ENCODE peak calls at places on chromosomes 5 and 9, in six cellular contexts. P is neuronal stem cell, W is H9, X is IMR-90, Y is mesenchymal stem cell, U is H1. Q is an unnamed sample.

GRCh38 chr5:151315998-151316597 is 12.5 kb upstream of the SLC36A3 start:
- DNase-seq in P (peak; percentile 58), U (peak; percentile 85), X (peak; percentile 63), W (peak; percentile 64), Y (peak; percentile 61), Q (peak; percentile 62)

GRCh38 chr5:96893342-96893741 is 17.0 kb downstream of the ERAP2 start:
- DNase-seq in X (peak; percentile 90), P (no peak), W (no peak), U (no peak), Y (peak; percentile 81), Q (peak; percentile 73)

GRCh38 chr5:12269164-12269563 is 364.9 kb upstream of the CTNND2 start:
- DNase-seq in X (no peak), P (no peak), U (no peak), Y (no peak), W (no peak), Q (no peak)

GRCh38 chr5:67636091-67636490 is 439.5 kb upstream of the CD180 start:
- DNase-seq in W (no peak), U (no peak), X (no peak), Y (no peak), P (no peak), Q (no peak)

GRCh38 chr9:127816728-127817127 is 14.0 kb downstream of the FPGS start:
- DNase-seq in X (no peak), U (no peak), W (no peak), Y (no peak), P (no peak), Q (no peak)

GRCh38 chr5:33370135-33370472 is 70.7 kb upstream of the TARS1 start:
- DNase-seq in P (no peak), W (no peak), X (peak; percentile 99), U (no peak), Y (peak; percentile 82), Q (no peak)

GRCh38 chr5:10863763-10864383 is 102.8 kb upstream of the DAP start:
- DNase-seq in X (peak; percentile 36), Y (peak; percentile 46), W (peak; percentile 73), U (peak; percentile 94), P (peak; percentile 43), Q (peak; percentile 80)

GRCh38 chr5:140673187-140673976 is at the start of gene DND1:
- DNase-seq in U (peak; percentile 57), P (no peak), X (no peak), W (peak; percentile 46), Y (no peak), Q (no peak)

GRCh38 chr9:37056086-37056485 is 22.0 kb upstream of the PAX5 start:
- DNase-seq in Y (no peak), X (no peak), P (no peak), W (no peak), U (no peak), Q (no peak)

GRCh38 chr9:121316378-121316777 is 48.4 kb downstream of the GSN start:
- DNase-seq in W (no peak), X (no peak), U (no peak), P (no peak), Y (no peak), Q (no peak)

GRCh38 chr5:96702503-96703383 is 40.6 kb downstream of the CAST start:
- DNase-seq in Y (peak; percentile 97), X (peak; percentile 97), W (peak; percentile 74), U (peak; percentile 82), P (peak; percentile 70), Q (peak; percentile 89)

GRCh38 chr5:157109744-157110143 is 900 bp upstream of the HAVCR2 start:
- DNase-seq in X (no peak), P (no peak), Y (no peak), W (no peak), U (no peak), Q (no peak)

GRCh38 chr9:77808750-77809079 is 160.6 kb upstream of the GNA14 start:
- DNase-seq in U (no peak), Y (no peak), X (no peak), W (no peak), P (no peak), Q (no peak)

GRCh38 chr5:150137168-150137957 is 18.3 kb downstream of the PDGFRB start:
- DNase-seq in W (peak; percentile 77), X (peak; percentile 70), U (no peak), Y (peak; percentile 43), P (no peak), Q (peak; percentile 94)

GRCh38 chr5:150700600-150701377 is at the start of gene RBM22:
- DNase-seq in U (peak; percentile 94), W (peak; percentile 94), X (peak; percentile 83), P (peak; percentile 85), Y (peak; percentile 91), Q (peak; percentile 97)

GRCh38 chr9:133527444-133527920 is 2.7 kb upstream of the MYMK start:
- DNase-seq in P (no peak), Y (peak; percentile 50), W (no peak), U (no peak), X (no peak), Q (no peak)

GRCh38 chr5:34499001-34499734 is 157.0 kb upstream of the RAI14 start:
- DNase-seq in Y (peak; percentile 97), X (peak; percentile 90), U (no peak), P (no peak), W (no peak), Q (no peak)

GRCh38 chr5:44821164-44821563 is 12.4 kb downstream of the MRPS30 start:
- DNase-seq in U (no peak), Y (no peak), X (no peak), W (no peak), P (no peak), Q (no peak)

GRCh38 chr9:124285903-124286291 is 28.1 kb downstream of the NEK6 start:
- DNase-seq in W (no peak), P (no peak), X (peak; percentile 99), U (no peak), Y (peak; percentile 99), Q (no peak)

GRCh38 chr5:160477266-160477970 is 55.8 kb downstream of the PTTG1 start:
- DNase-seq in Y (no peak), U (no peak), W (no peak), X (no peak), P (no peak), Q (no peak)

GRCh38 chr5:160479220-160479619 is 57.6 kb downstream of the PTTG1 start:
- DNase-seq in P (no peak), W (no peak), U (no peak), Y (no peak), X (no peak), Q (no peak)

GRCh38 chr5:160472482-160472881 is 50.8 kb downstream of the PTTG1 start:
- DNase-seq in Y (no peak), W (no peak), P (no peak), U (no peak), X (no peak), Q (no peak)

GRCh38 chr5:160473736-160474483 is 52.3 kb downstream of the PTTG1 start:
- DNase-seq in X (no peak), U (no peak), P (no peak), W (no peak), Y (no peak), Q (no peak)

DNA sequence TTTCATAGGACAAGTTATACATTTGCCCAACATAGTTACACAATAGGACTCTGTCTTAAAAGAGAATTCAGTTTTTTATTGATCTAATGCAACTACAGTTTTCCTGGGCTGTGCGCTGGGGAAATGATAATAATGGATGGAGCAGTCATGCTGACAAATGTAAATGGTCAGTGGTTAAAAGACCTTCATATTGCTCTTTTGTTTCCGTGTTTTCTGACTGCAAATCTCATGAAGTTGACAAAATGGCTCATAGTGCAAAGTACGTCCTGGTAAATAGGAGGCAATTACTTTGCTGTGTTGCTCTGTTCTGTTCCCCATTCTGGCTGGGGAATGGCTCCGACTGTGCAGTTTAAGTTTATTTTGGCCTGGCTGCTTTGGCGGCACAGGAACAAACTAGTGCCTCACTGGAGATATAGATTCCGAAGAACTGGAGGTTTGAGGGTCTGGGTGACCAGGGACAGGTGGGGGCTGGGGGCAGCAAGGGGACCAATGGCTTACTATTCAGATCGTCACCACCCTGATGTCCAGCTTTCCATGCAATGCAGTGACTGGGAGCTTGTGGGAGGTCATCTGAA is 54.3 kb downstream of the PTTG1 start:
- DNase-seq in U (no peak), X (no peak), W (no peak), Y (no peak), P (no peak), Q (no peak)
- H2BK15ac ChIP-seq in U (no peak overlapping the region), X (no peak overlapping the region), W (no peak overlapping the region), Y (no peak overlapping the region), P (no peak overlapping the region), Q (no peak overlapping the region)

DNA sequence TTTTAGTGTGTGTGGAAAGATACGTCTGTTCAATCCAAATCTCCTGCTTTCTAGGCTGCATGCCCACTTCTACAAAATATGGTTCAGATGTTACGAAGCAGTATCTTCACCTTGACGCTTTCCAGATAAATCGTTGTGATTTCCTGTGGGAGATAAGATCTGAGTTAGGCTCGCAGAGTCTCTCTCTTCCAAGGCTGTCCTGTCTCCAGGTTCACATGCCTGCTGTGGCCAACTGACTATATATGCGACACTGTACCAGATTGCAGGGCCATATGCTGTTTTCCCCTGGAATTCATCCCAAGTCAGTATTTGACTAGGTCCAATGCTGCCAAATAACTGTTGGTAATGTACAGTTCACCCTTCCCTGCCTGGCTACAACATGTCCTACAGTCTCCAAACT is 47.9 kb downstream of the TMEM252 start:
- DNase-seq in Y (no peak), X (no peak), P (no peak), W (no peak), U (no peak), Q (peak; percentile 39)
- H2BK15ac ChIP-seq in Y (no peak overlapping the region), X (no peak overlapping the region), P (no peak overlapping the region), W (no peak overlapping the region), U (no peak overlapping the region), Q (no peak overlapping the region)

GRCh38 chr5:125186911-125187375 is 440.5 kb upstream of the ZNF608 start:
- DNase-seq in X (no peak), W (no peak), P (no peak), U (no peak), Y (no peak), Q (no peak)
- H2BK15ac ChIP-seq in X (no peak overlapping the region), W (no peak overlapping the region), P (no peak overlapping the region), U (no peak overlapping the region), Y (no peak overlapping the region), Q (no peak overlapping the region)

GRCh38 chr5:117872798-117873368 is 1115.5 kb downstream of the DTWD2 start:
- DNase-seq in Y (no peak), X (no peak), U (no peak), P (no peak), W (peak; percentile 25), Q (peak; percentile 39)
- H2BK15ac ChIP-seq in Y (no peak overlapping the region), X (no peak overlapping the region), U (no peak overlapping the region), P (no peak overlapping the region), W (no peak overlapping the region), Q (no peak overlapping the region)